ENCODE peak calls at places on chromosome 17, in four cellular contexts. N, O, T and Y are unnamed samples.

GRCh38 chr17:39193346-39193745 is 4.1 kb downstream of the CACNB1 start:
- DNase-seq in T (no peak), O (no peak), N (no peak), Y (no peak)

GRCh38 chr17:4604111-4604644 is 19.8 kb downstream of the SMTNL2 start:
- DNase-seq in O (peak; percentile 34), N (no peak), T (no peak), Y (no peak)

GRCh38 chr17:7855643-7856080 is 796 bp downstream of the TMEM88 start:
- DNase-seq in N (no peak), T (no peak), O (peak; percentile 64), Y (no peak)

GRCh38 chr17:16417896-16418683 is 2.7 kb downstream of the TRPV2 start:
- DNase-seq in O (no peak), T (no peak), N (no peak), Y (no peak)

GRCh38 chr17:48624544-48625501 is 1.3 kb downstream of the HOXB9 start:
- DNase-seq in N (no peak), O (no peak), T (no peak), Y (no peak)

GRCh38 chr17:34167359-34167758 is 87.7 kb upstream of the CCL2 start:
- DNase-seq in N (no peak), T (no peak), O (no peak), Y (no peak)

GRCh38 chr17:45790296-45790922 is 6.3 kb downstream of the CRHR1 start:
- DNase-seq in O (no peak), N (no peak), T (no peak), Y (no peak)

GRCh38 chr17:57916925-57917858 is 38.0 kb downstream of the CUEDC1 start:
- DNase-seq in N (no peak), T (no peak), O (no peak), Y (no peak)

GRCh38 chr17:74354123-74354522 is 7.5 kb downstream of the BTBD17 start:
- DNase-seq in N (peak; percentile 67), O (peak; percentile 69), T (no peak), Y (no peak)

GRCh38 chr17:19544366-19544765 is 10.7 kb downstream of the SLC47A1 start:
- DNase-seq in O (no peak), N (no peak), T (no peak), Y (no peak)

GRCh38 chr17:15883617-15884111 is 61.3 kb upstream of the ADORA2B start:
- DNase-seq in N (no peak), T (no peak), O (no peak), Y (no peak)

GRCh38 chr17:4329838-4330237 is 36.6 kb downstream of the UBE2G1 start:
- DNase-seq in O (no peak), N (no peak), T (no peak), Y (no peak)

GRCh38 chr17:69047368-69048263 is 13.1 kb downstream of the ABCA9 start:
- DNase-seq in N (peak; percentile 33), O (peak; percentile 69), T (no peak), Y (no peak)

GRCh38 chr17:17985153-17985552 is 12.5 kb downstream of the DRC3 start:
- DNase-seq in T (no peak), O (no peak), N (no peak), Y (no peak)

GRCh38 chr17:49914096-49914490 is 54.9 kb upstream of the DLX4 start:
- DNase-seq in O (no peak), T (no peak), N (no peak), Y (peak; percentile 57)

GRCh38 chr17:20919990-20920812 is 122.6 kb downstream of the USP22 start:
- DNase-seq in O (no peak), N (no peak), T (no peak), Y (no peak)

GRCh38 chr17:44375196-44376017 is 11.8 kb upstream of the FAM171A2 start:
- DNase-seq in T (no peak), N (no peak), O (no peak), Y (no peak)

GRCh38 chr17:64343833-64344637 is 46.6 kb downstream of the PECAM1 start:
- DNase-seq in N (no peak), T (peak; percentile 50), O (peak; percentile 63), Y (no peak)

GRCh38 chr17:301681-302299 is 50.8 kb downstream of the RPH3AL start:
- DNase-seq in N (no peak), O (peak; percentile 26), T (no peak), Y (no peak)

GRCh38 chr17:45431531-45432404 is 902 bp downstream of the ARHGAP27 start:
- DNase-seq in T (peak; percentile 17), O (peak; percentile 97), N (peak; percentile 68), Y (peak; percentile 88)

GRCh38 chr17:71899317-71899716 is 221.5 kb upstream of the SOX9 start:
- DNase-seq in O (no peak), T (no peak), N (no peak), Y (no peak)

GRCh38 chr17:2421315-2422147 is 20.7 kb upstream of the MNT start:
- DNase-seq in O (no peak), T (peak; percentile 33), N (no peak), Y (peak; percentile 57)
- TF ChIP-seq CTCF in O (no peak), T (peak; percentile 39), N (peak; percentile 19), Y (peak; percentile 39)

GRCh38 chr17:78387982-78388941 is 9.8 kb downstream of the PGS1 start:
- DNase-seq in O (peak; percentile 21), N (no peak), T (no peak), Y (no peak)

GRCh38 chr17:78391843-78392242 is 13.4 kb downstream of the PGS1 start:
- DNase-seq in T (no peak), N (no peak), O (no peak), Y (no peak)

GRCh38 chr17:78391051-78391431 is 12.6 kb downstream of the PGS1 start:
- DNase-seq in O (no peak), T (no peak), N (no peak), Y (no peak)

GRCh38 chr17:78392295-78392694 is 13.8 kb downstream of the PGS1 start:
- DNase-seq in O (no peak), N (no peak), T (no peak), Y (no peak)

GRCh38 chr17:78390241-78391050 is 12.0 kb downstream of the PGS1 start:
- DNase-seq in N (no peak), O (peak; percentile 26), T (no peak), Y (no peak)
- TF ChIP-seq CTCF in N (peak; percentile 20), O (no peak), T (no peak), Y (no peak)

GRCh38 chr17:9224485-9224884 is 203.2 kb downstream of the NTN1 start:
- DNase-seq in O (no peak), T (no peak), N (no peak), Y (no peak)

GRCh38 chr17:9226130-9226793 is 205.0 kb downstream of the NTN1 start:
- DNase-seq in T (no peak), N (no peak), O (no peak), Y (no peak)

GRCh38 chr17:9226794-9227135 is 205.5 kb downstream of the NTN1 start:
- DNase-seq in O (no peak), N (no peak), T (no peak), Y (no peak)

GRCh38 chr17:9223531-9223930 is 202.2 kb downstream of the NTN1 start:
- DNase-seq in N (no peak), T (no peak), O (no peak), Y (no peak)

DNA sequence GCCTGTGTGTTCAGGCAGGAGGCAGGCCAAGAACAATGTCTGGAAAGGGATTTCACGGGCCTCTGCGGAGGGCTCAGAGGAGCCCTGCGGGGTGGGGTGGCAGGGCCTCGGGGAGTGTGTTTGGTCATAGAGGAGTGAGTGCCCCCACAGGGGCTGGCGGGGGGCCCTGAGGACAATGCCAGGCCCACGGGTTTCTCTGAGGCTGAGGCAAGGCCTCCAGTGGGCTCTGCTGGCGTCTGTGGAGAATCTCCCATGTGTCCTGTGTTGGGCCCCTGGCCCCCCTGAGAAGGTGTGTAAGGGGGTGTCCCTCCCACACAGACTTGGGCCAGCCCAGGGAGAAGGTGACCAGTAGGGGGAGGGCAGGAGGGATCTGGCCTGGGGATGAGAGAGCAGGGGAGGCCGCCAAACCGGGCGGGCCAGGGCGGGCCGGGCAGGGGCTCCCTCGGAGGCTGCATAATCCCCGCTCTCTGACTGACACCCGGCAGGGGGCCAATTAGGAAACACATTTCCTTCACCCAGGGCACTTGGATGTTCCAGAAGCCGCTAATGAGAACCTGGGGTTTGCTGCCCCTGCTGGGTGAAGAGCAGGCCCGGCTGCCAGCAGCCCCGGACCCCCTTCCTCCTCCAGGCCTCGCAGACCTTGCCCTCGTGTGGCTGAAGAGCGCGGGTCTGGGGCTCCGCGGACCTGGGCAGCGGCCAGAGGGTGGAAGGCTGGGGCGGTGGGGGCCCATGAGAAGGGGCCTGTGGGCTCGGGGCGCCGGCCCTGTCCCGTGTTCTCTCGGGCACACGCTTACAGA is 204.2 kb downstream of the NTN1 start:
- DNase-seq in N (no peak), O (no peak), T (no peak), Y (no peak)
- TF ChIP-seq CTCF in N (peak; percentile 46), O (no peak), T (no peak), Y (no peak)

GRCh38 chr17:75896360-75897075 is at the start of gene TRIM65:
- DNase-seq in N (peak; percentile 61), T (peak; percentile 87), O (peak; percentile 84), Y (peak; percentile 92)
- TF ChIP-seq CTCF in N (peak; percentile 36), T (peak; percentile 54), O (peak; percentile 26), Y (peak; percentile 29)

DNA sequence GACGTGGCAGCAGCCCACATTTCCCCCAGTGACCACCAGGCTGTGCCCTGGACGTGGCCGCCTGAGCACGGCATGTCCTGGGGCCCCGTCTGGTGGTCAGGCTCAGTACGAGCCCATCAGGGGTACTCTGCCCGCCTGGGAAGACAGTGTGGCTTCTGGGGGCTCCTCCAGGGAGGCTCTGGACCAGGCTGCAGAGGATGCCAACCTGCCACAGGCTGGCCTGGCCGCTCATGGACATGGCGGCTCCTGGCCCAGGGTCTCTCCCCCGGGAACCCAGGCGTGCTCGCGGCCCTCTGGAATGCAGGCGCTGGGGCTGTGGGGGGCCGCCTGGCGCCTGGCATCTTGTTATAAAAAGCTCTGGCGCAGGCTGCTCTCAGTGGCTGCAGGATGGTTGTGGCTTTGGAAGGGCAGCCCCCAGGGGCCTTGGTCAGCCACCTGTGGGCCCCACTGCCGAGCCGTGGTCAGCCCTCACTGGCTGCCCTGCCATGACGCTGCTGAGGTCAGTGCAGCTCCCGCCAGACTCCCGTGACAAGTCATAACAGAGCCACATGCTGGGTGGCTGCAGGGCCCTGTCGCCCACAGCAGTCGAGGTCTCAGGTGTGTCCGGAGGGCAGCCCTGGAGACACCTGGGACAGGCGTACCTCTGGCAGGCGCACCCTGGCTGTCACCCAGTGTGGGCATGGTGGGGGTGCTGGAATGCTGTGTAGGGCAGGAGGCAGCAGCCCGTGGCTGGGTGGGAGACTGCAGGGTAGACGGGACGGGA is 15.0 kb downstream of the CENPX start:
- DNase-seq in O (no peak), T (no peak), N (no peak), Y (no peak)
- TF ChIP-seq CTCF in O (no peak), T (peak; percentile 18), N (no peak), Y (no peak)

GRCh38 chr17:28412131-28412530 is 6.1 kb upstream of the SLC46A1 start:
- DNase-seq in T (no peak), N (no peak), O (no peak), Y (no peak)
- TF ChIP-seq CTCF in T (no peak), N (no peak), O (no peak), Y (no peak)

GRCh38 chr17:76585649-76586593 is at the start of gene ST6GALNAC2:
- DNase-seq in T (no peak), O (peak; percentile 76), N (peak; percentile 58), Y (no peak)
- TF ChIP-seq CTCF in T (peak; percentile 36), O (no peak), N (no peak), Y (peak; percentile 49)